ENCODE peak calls at places on chromosomes 3 and 15, in four cellular contexts. Y is A549, L is mucosa of descending colon, B is NCI-H510A treated with DMSO at 0.1 percent for 48 hours. F is an unnamed sample.

GRCh38 chr15:75339531-75340240 is 3.8 kb downstream of the COMMD4 start:
- DNase-seq in L (no peak), B (no peak), Y (no peak), F (no peak)

GRCh38 chr3:175304437-175304836 is 445.3 kb downstream of the NAALADL2 start:
- DNase-seq in B (no peak), Y (no peak), L (no peak), F (peak; percentile 78)

GRCh38 chr15:90617171-90617570 is 87.4 kb downstream of the CRTC3 start:
- DNase-seq in Y (no peak), L (no peak), B (no peak), F (no peak)

GRCh38 chr15:65085990-65086679 is 9.6 kb downstream of the KBTBD13 start:
- DNase-seq in Y (peak; percentile 71), B (no peak), L (no peak), F (peak; percentile 55)

GRCh38 chr3:181176610-181177009 is 187.1 kb upstream of the DNAJC19 start:
- DNase-seq in Y (peak; percentile 2), L (no peak), B (peak; percentile 53), F (peak; percentile 56)

GRCh38 chr3:146189519-146190173 is 28.7 kb upstream of the PLOD2 start:
- DNase-seq in Y (peak; percentile 42), B (peak; percentile 59), L (no peak), F (peak; percentile 61)

GRCh38 chr15:67884514-67885225 is 44.8 kb upstream of the RNU6-1 start:
- DNase-seq in L (peak; percentile 90), B (peak; percentile 8), Y (peak; percentile 88), F (peak; percentile 69)

GRCh38 chr3:168024537-168024941 is 71.2 kb downstream of the GOLIM4 start:
- DNase-seq in B (peak; percentile 62), Y (no peak), L (no peak), F (peak; percentile 90)

GRCh38 chr3:75049581-75049980 is 435.1 kb upstream of the CNTN3 start:
- DNase-seq in L (no peak), B (no peak), Y (no peak), F (no peak)

GRCh38 chr3:32876920-32877319 is 59.1 kb downstream of the TRIM71 start:
- DNase-seq in B (no peak), L (no peak), Y (no peak), F (no peak)

GRCh38 chr15:90855139-90855538 is 13.2 kb upstream of the FURIN start:
- DNase-seq in Y (no peak), L (no peak), B (no peak), F (no peak)

GRCh38 chr3:25455316-25456232 is 27.5 kb downstream of the RARB start:
- DNase-seq in Y (no peak), B (no peak), L (no peak), F (peak; percentile 75)

GRCh38 chr3:9810357-9810726 is 280 bp downstream of the TTLL3 start:
- DNase-seq in L (no peak), Y (no peak), B (no peak), F (no peak)

GRCh38 chr3:187360523-187361060 is 7.6 kb upstream of the RTP4 start:
- DNase-seq in B (no peak), L (no peak), Y (no peak), F (no peak)

GRCh38 chr3:184525337-184526157 is 36.0 kb upstream of the EPHB3 start:
- DNase-seq in L (no peak), B (peak; percentile 67), Y (no peak), F (no peak)

GRCh38 chr15:31934821-31935220 is 95.5 kb upstream of the CHRNA7 start:
- DNase-seq in Y (no peak), B (no peak), L (no peak), F (no peak)

GRCh38 chr3:14506626-14507344 is 33.4 kb downstream of the GRIP2 start:
- DNase-seq in L (no peak), Y (no peak), B (no peak), F (no peak)

GRCh38 chr15:60353245-60353940 is 44.4 kb downstream of the ANXA2 start:
- DNase-seq in Y (no peak), B (no peak), L (no peak), F (no peak)

GRCh38 chr3:118636841-118637240 is 397.8 kb downstream of the IGSF11 start:
- DNase-seq in B (no peak), L (no peak), Y (no peak), F (peak; percentile 48)

GRCh38 chr3:141076026-141076797 is 25.1 kb downstream of the SPSB4 start:
- DNase-seq in L (no peak), B (no peak), Y (no peak), F (no peak)

GRCh38 chr15:83446904-83447708 is at the start of gene SH3GL3:
- DNase-seq in Y (peak; percentile 63), L (peak; percentile 66), B (no peak), F (peak; percentile 87)

GRCh38 chr3:189446959-189447560 is 184.1 kb upstream of the TP63 start:
- DNase-seq in L (no peak), Y (no peak), B (no peak), F (no peak)

GRCh38 chr3:18716101-18716500 is 291.0 kb upstream of the SATB1 start:
- DNase-seq in B (no peak), L (no peak), Y (no peak), F (no peak)

GRCh38 chr3:56985460-56986327 is 74.8 kb upstream of the SPATA12 start:
- DNase-seq in B (no peak), L (no peak), Y (no peak), F (no peak)

GRCh38 chr15:47184003-47184404 is 533.3 kb upstream of the SEMA6D start:
- DNase-seq in B (no peak), L (peak; percentile 45), Y (no peak), F (peak; percentile 79)

GRCh38 chr3:119333773-119334492 is 39.8 kb downstream of the ARHGAP31 start:
- DNase-seq in Y (no peak), L (no peak), B (no peak), F (no peak)

GRCh38 chr15:90046846-90047481 is 45.8 kb downstream of the ZNF710 start:
- DNase-seq in L (peak; percentile 87), B (peak; percentile 80), Y (no peak), F (no peak)

GRCh38 chr15:39124155-39124924 is 456.5 kb upstream of the THBS1 start:
- DNase-seq in Y (no peak), L (no peak), B (no peak), F (no peak)

GRCh38 chr15:101487060-101487459 is 2.4 kb downstream of the PCSK6 start:
- DNase-seq in Y (no peak), B (no peak), L (no peak), F (no peak)

GRCh38 chr3:99714146-99714545 is 75.8 kb downstream of the COL8A1 start:
- DNase-seq in B (no peak), L (no peak), Y (no peak), F (no peak)

GRCh38 chr15:40103124-40103858 is 5.4 kb downstream of the BMF start:
- DNase-seq in Y (no peak), L (peak; percentile 92), B (peak; percentile 93), F (peak; percentile 92)

GRCh38 chr3:49244589-49245205 is 32.3 kb downstream of the C3orf62 start:
- DNase-seq in B (no peak), Y (peak; percentile 33), L (no peak), F (no peak)

GRCh38 chr15:40955930-40956542 is 2.8 kb downstream of the CHAC1 start:
- DNase-seq in L (peak; percentile 27), Y (no peak), B (no peak), F (no peak)

GRCh38 chr3:170634663-170635096 is 48.8 kb upstream of the SLC7A14 start:
- DNase-seq in B (no peak), Y (no peak), L (no peak), F (no peak)

F was measured in NCI-H524.